ENCODE peak calls at places on chromosome 16, in nine cellular contexts. T is COR-L47; Q is EL; J is cardiac fibroblast; P is spleen; V is RWPE1; F is stimulated activated CD8-positive, alpha-beta memory T cell treated with anti-CD3 and anti-CD28 coated beads, Interleukin-7, amount 100 ng/mL, for 1 hour; S is AG20443; R is Right ventricle myocardium superior. M is an unnamed sample.

GRCh38 chr16:54374136-54374535 is 87.5 kb upstream of the IRX3 start:
- DNase-seq in T (no peak), Q (peak), J (peak), P (no peak), V (no peak), F (no peak), S (peak), R (no peak), M (no peak)

GRCh38 chr16:89331371-89332109 is 114.0 kb downstream of the ZNF778 start:
- DNase-seq in T (no peak), Q (no peak), J (no peak), P (no peak), V (no peak), F (no peak), S (peak), R (no peak), M (no peak)

GRCh38 chr16:86881118-86881510 is 302.8 kb downstream of the FOXL1 start:
- DNase-seq in T (no peak), Q (no peak), J (no peak), P (no peak), V (no peak), F (no peak), S (no peak), R (no peak), M (no peak)

GRCh38 chr16:15777533-15778203 is 79.2 kb downstream of the MYH11 start:
- DNase-seq in T (peak), Q (peak), J (peak), P (peak), V (peak), F (no peak), S (peak), R (no peak), M (no peak)

GRCh38 chr16:50837324-50837723 is 95.4 kb downstream of the CYLD start:
- DNase-seq in T (no peak), Q (no peak), J (no peak), P (no peak), V (no peak), F (no peak), S (no peak), R (no peak), M (no peak)

GRCh38 chr16:10081201-10081940 is 100.9 kb downstream of the GRIN2A start:
- DNase-seq in T (no peak), Q (no peak), J (no peak), P (no peak), V (no peak), F (no peak), S (no peak), R (no peak), M (no peak)

GRCh38 chr16:54657058-54657708 is 273.5 kb upstream of the IRX5 start:
- DNase-seq in T (no peak), Q (peak), J (peak), P (no peak), V (peak), F (no peak), S (peak), R (no peak), M (no peak)

GRCh38 chr16:66717112-66717675 is 20.7 kb upstream of the CMTM4 start:
- DNase-seq in T (no peak), Q (peak), J (peak), P (no peak), V (no peak), F (no peak), S (peak), R (peak), M (no peak)

GRCh38 chr16:88868974-88869672 is 2.7 kb upstream of the PABPN1L start:
- DNase-seq in T (no peak), Q (no peak), J (no peak), P (no peak), V (no peak), F (no peak), S (no peak), R (no peak), M (no peak)

GRCh38 chr16:81480856-81481821 is 36.5 kb downstream of the CMIP start:
- DNase-seq in T (no peak), Q (peak), J (peak), P (peak), V (no peak), F (no peak), S (peak), R (peak), M (no peak)

M was measured in NCI-H774.